ENCODE peak calls at places on chromosomes 4 and X, in four cellular contexts. One of them, this sample, is unnamed.

GRCh38 chrX:101051153-101051548 is 760 bp downstream of the TRMT2B start:
- DNase-seq in CD4-positive, alpha-beta memory T cell: no peak
- DNase-seq in HT1080: no peak
- DNase-seq in activated CD4-positive, alpha-beta T cell treated with anti-CD3 and anti-CD28 coated beads, Interleukin-2, amount 10 ng/mL, durations not matched to agents 7 days and 5 days: no peak
- DNase-seq in this sample: no peak

GRCh38 chr4:17060230-17060629 is 161.8 kb upstream of the LDB2 start:
- DNase-seq in activated CD4-positive, alpha-beta T cell treated with anti-CD3 and anti-CD28 coated beads, Interleukin-2, amount 10 ng/mL, durations not matched to agents 7 days and 5 days: no peak
- DNase-seq in HT1080: no peak
- DNase-seq in CD4-positive, alpha-beta memory T cell: no peak
- DNase-seq in this sample: no peak

GRCh38 chrX:47245156-47245555 is 12.3 kb downstream of the USP11 start:
- DNase-seq in activated CD4-positive, alpha-beta T cell treated with anti-CD3 and anti-CD28 coated beads, Interleukin-2, amount 10 ng/mL, durations not matched to agents 7 days and 5 days: no peak
- DNase-seq in HT1080: no peak
- DNase-seq in CD4-positive, alpha-beta memory T cell: no peak
- DNase-seq in this sample: no peak

GRCh38 chrX:129980043-129980442 is 2.4 kb upstream of the BCORL1 start:
- DNase-seq in activated CD4-positive, alpha-beta T cell treated with anti-CD3 and anti-CD28 coated beads, Interleukin-2, amount 10 ng/mL, durations not matched to agents 7 days and 5 days: no peak
- DNase-seq in CD4-positive, alpha-beta memory T cell: no peak
- DNase-seq in HT1080: no peak
- DNase-seq in this sample: no peak

GRCh38 chr4:122666527-122667245 is 45.8 kb upstream of the IL21 start:
- DNase-seq in CD4-positive, alpha-beta memory T cell: peak; percentile 6
- DNase-seq in HT1080: peak; percentile 95
- DNase-seq in activated CD4-positive, alpha-beta T cell treated with anti-CD3 and anti-CD28 coated beads, Interleukin-2, amount 10 ng/mL, durations not matched to agents 7 days and 5 days: no peak
- DNase-seq in this sample: no peak

GRCh38 chr4:16227462-16227868 is 1.2 kb upstream of the TAPT1 start:
- DNase-seq in CD4-positive, alpha-beta memory T cell: peak; percentile 35
- DNase-seq in HT1080: peak; percentile 15
- DNase-seq in activated CD4-positive, alpha-beta T cell treated with anti-CD3 and anti-CD28 coated beads, Interleukin-2, amount 10 ng/mL, durations not matched to agents 7 days and 5 days: peak; percentile 19
- DNase-seq in this sample: no peak

GRCh38 chr4:39353478-39354177 is 12.5 kb downstream of the RFC1 start:
- DNase-seq in HT1080: peak; percentile 59
- DNase-seq in activated CD4-positive, alpha-beta T cell treated with anti-CD3 and anti-CD28 coated beads, Interleukin-2, amount 10 ng/mL, durations not matched to agents 7 days and 5 days: peak; percentile 50
- DNase-seq in CD4-positive, alpha-beta memory T cell: peak; percentile 70
- DNase-seq in this sample: peak; percentile 45

GRCh38 chrX:13102636-13103035 is 58.2 kb upstream of the FAM9C start:
- DNase-seq in activated CD4-positive, alpha-beta T cell treated with anti-CD3 and anti-CD28 coated beads, Interleukin-2, amount 10 ng/mL, durations not matched to agents 7 days and 5 days: no peak
- DNase-seq in HT1080: no peak
- DNase-seq in CD4-positive, alpha-beta memory T cell: no peak
- DNase-seq in this sample: no peak

GRCh38 chr4:5544762-5545161 is 163.6 kb downstream of the EVC2 start:
- DNase-seq in HT1080: no peak
- DNase-seq in activated CD4-positive, alpha-beta T cell treated with anti-CD3 and anti-CD28 coated beads, Interleukin-2, amount 10 ng/mL, durations not matched to agents 7 days and 5 days: no peak
- DNase-seq in CD4-positive, alpha-beta memory T cell: no peak
- DNase-seq in this sample: no peak

GRCh38 chr4:10085828-10086505 is 30.6 kb downstream of the WDR1 start:
- DNase-seq in activated CD4-positive, alpha-beta T cell treated with anti-CD3 and anti-CD28 coated beads, Interleukin-2, amount 10 ng/mL, durations not matched to agents 7 days and 5 days: no peak
- DNase-seq in HT1080: no peak
- DNase-seq in CD4-positive, alpha-beta memory T cell: no peak
- DNase-seq in this sample: no peak

GRCh38 chr4:10094841-10095240 is 21.8 kb downstream of the WDR1 start:
- DNase-seq in CD4-positive, alpha-beta memory T cell: no peak
- DNase-seq in HT1080: no peak
- DNase-seq in activated CD4-positive, alpha-beta T cell treated with anti-CD3 and anti-CD28 coated beads, Interleukin-2, amount 10 ng/mL, durations not matched to agents 7 days and 5 days: no peak
- DNase-seq in this sample: no peak

GRCh38 chrX:19682712-19683331 is 167.5 kb upstream of the MAP3K15 start:
- DNase-seq in CD4-positive, alpha-beta memory T cell: peak; percentile 89
- DNase-seq in activated CD4-positive, alpha-beta T cell treated with anti-CD3 and anti-CD28 coated beads, Interleukin-2, amount 10 ng/mL, durations not matched to agents 7 days and 5 days: peak; percentile 84
- DNase-seq in HT1080: peak; percentile 84
- DNase-seq in this sample: peak; percentile 77

GRCh38 chrX:154542723-154543424 is 3.8 kb downstream of the G6PD start:
- DNase-seq in HT1080: no peak
- DNase-seq in CD4-positive, alpha-beta memory T cell: no peak
- DNase-seq in activated CD4-positive, alpha-beta T cell treated with anti-CD3 and anti-CD28 coated beads, Interleukin-2, amount 10 ng/mL, durations not matched to agents 7 days and 5 days: no peak
- DNase-seq in this sample: no peak

GRCh38 chrX:74318672-74319071 is 14.7 kb downstream of the ZCCHC13 start:
- DNase-seq in HT1080: no peak
- DNase-seq in CD4-positive, alpha-beta memory T cell: no peak
- DNase-seq in activated CD4-positive, alpha-beta T cell treated with anti-CD3 and anti-CD28 coated beads, Interleukin-2, amount 10 ng/mL, durations not matched to agents 7 days and 5 days: no peak
- DNase-seq in this sample: no peak

GRCh38 chr4:86338521-86338920 is 21.3 kb downstream of the MAPK10 start:
- DNase-seq in activated CD4-positive, alpha-beta T cell treated with anti-CD3 and anti-CD28 coated beads, Interleukin-2, amount 10 ng/mL, durations not matched to agents 7 days and 5 days: no peak
- DNase-seq in HT1080: no peak
- DNase-seq in CD4-positive, alpha-beta memory T cell: no peak
- DNase-seq in this sample: no peak

GRCh38 chr4:30537462-30537861 is 182.7 kb upstream of the PCDH7 start:
- DNase-seq in CD4-positive, alpha-beta memory T cell: no peak
- DNase-seq in activated CD4-positive, alpha-beta T cell treated with anti-CD3 and anti-CD28 coated beads, Interleukin-2, amount 10 ng/mL, durations not matched to agents 7 days and 5 days: no peak
- DNase-seq in HT1080: peak; percentile 94
- DNase-seq in this sample: no peak

GRCh38 chr4:2905544-2905943 is 57.7 kb downstream of the NOP14 start:
- DNase-seq in CD4-positive, alpha-beta memory T cell: no peak
- DNase-seq in activated CD4-positive, alpha-beta T cell treated with anti-CD3 and anti-CD28 coated beads, Interleukin-2, amount 10 ng/mL, durations not matched to agents 7 days and 5 days: no peak
- DNase-seq in HT1080: no peak
- DNase-seq in this sample: no peak

GRCh38 chrX:47498411-47498810 is 15.4 kb upstream of the ZNF41 start:
- DNase-seq in HT1080: no peak
- DNase-seq in activated CD4-positive, alpha-beta T cell treated with anti-CD3 and anti-CD28 coated beads, Interleukin-2, amount 10 ng/mL, durations not matched to agents 7 days and 5 days: no peak
- DNase-seq in CD4-positive, alpha-beta memory T cell: no peak
- DNase-seq in this sample: no peak

GRCh38 chr4:124710911-124711310 is 1.6 kb downstream of the ANKRD50 start:
- DNase-seq in HT1080: no peak
- DNase-seq in CD4-positive, alpha-beta memory T cell: no peak
- DNase-seq in activated CD4-positive, alpha-beta T cell treated with anti-CD3 and anti-CD28 coated beads, Interleukin-2, amount 10 ng/mL, durations not matched to agents 7 days and 5 days: no peak
- DNase-seq in this sample: no peak

GRCh38 chr4:82223715-82224114 is 150.1 kb downstream of the HNRNPD start:
- DNase-seq in activated CD4-positive, alpha-beta T cell treated with anti-CD3 and anti-CD28 coated beads, Interleukin-2, amount 10 ng/mL, durations not matched to agents 7 days and 5 days: peak; percentile 51
- DNase-seq in CD4-positive, alpha-beta memory T cell: peak; percentile 37
- DNase-seq in HT1080: no peak
- DNase-seq in this sample: no peak

GRCh38 chrX:13692771-13693231 is 3.9 kb downstream of the RAB9A start:
- DNase-seq in HT1080: no peak
- DNase-seq in CD4-positive, alpha-beta memory T cell: no peak
- DNase-seq in activated CD4-positive, alpha-beta T cell treated with anti-CD3 and anti-CD28 coated beads, Interleukin-2, amount 10 ng/mL, durations not matched to agents 7 days and 5 days: no peak
- DNase-seq in this sample: no peak

GRCh38 chrX:151419748-151420147 is 22.7 kb downstream of the VMA21 start:
- DNase-seq in activated CD4-positive, alpha-beta T cell treated with anti-CD3 and anti-CD28 coated beads, Interleukin-2, amount 10 ng/mL, durations not matched to agents 7 days and 5 days: no peak
- DNase-seq in CD4-positive, alpha-beta memory T cell: no peak
- DNase-seq in HT1080: no peak
- DNase-seq in this sample: no peak

GRCh38 chr4:54228563-54229501 is at the start of gene PDGFRA:
- DNase-seq in HT1080: no peak
- DNase-seq in activated CD4-positive, alpha-beta T cell treated with anti-CD3 and anti-CD28 coated beads, Interleukin-2, amount 10 ng/mL, durations not matched to agents 7 days and 5 days: no peak
- DNase-seq in CD4-positive, alpha-beta memory T cell: no peak
- DNase-seq in this sample: no peak

GRCh38 chr4:88846232-88846790 is 148.7 kb upstream of the NAP1L5 start:
- DNase-seq in HT1080: peak; percentile 7
- DNase-seq in activated CD4-positive, alpha-beta T cell treated with anti-CD3 and anti-CD28 coated beads, Interleukin-2, amount 10 ng/mL, durations not matched to agents 7 days and 5 days: no peak
- DNase-seq in CD4-positive, alpha-beta memory T cell: no peak
- DNase-seq in this sample: no peak

GRCh38 chrX:24860140-24860539 is 155.6 kb downstream of the ARX start:
- DNase-seq in activated CD4-positive, alpha-beta T cell treated with anti-CD3 and anti-CD28 coated beads, Interleukin-2, amount 10 ng/mL, durations not matched to agents 7 days and 5 days: no peak
- DNase-seq in HT1080: no peak
- DNase-seq in CD4-positive, alpha-beta memory T cell: no peak
- DNase-seq in this sample: no peak

GRCh38 chrX:149453030-149453429 is 52.1 kb downstream of the IDS start:
- DNase-seq in CD4-positive, alpha-beta memory T cell: no peak
- DNase-seq in HT1080: peak; percentile 73
- DNase-seq in activated CD4-positive, alpha-beta T cell treated with anti-CD3 and anti-CD28 coated beads, Interleukin-2, amount 10 ng/mL, durations not matched to agents 7 days and 5 days: no peak
- DNase-seq in this sample: no peak

GRCh38 chr4:133146574-133147198 is 2.4 kb upstream of the PCDH10 start:
- DNase-seq in CD4-positive, alpha-beta memory T cell: no peak
- DNase-seq in HT1080: peak; percentile 39
- DNase-seq in activated CD4-positive, alpha-beta T cell treated with anti-CD3 and anti-CD28 coated beads, Interleukin-2, amount 10 ng/mL, durations not matched to agents 7 days and 5 days: no peak
- DNase-seq in this sample: no peak

GRCh38 chr4:8400641-8401325 is 39.7 kb downstream of the ACOX3 start:
- DNase-seq in CD4-positive, alpha-beta memory T cell: no peak
- DNase-seq in HT1080: no peak
- DNase-seq in activated CD4-positive, alpha-beta T cell treated with anti-CD3 and anti-CD28 coated beads, Interleukin-2, amount 10 ng/mL, durations not matched to agents 7 days and 5 days: no peak
- DNase-seq in this sample: no peak

GRCh38 chr4:5892321-5893012 is 419 bp downstream of the CRMP1 start:
- DNase-seq in HT1080: no peak
- DNase-seq in CD4-positive, alpha-beta memory T cell: no peak
- DNase-seq in activated CD4-positive, alpha-beta T cell treated with anti-CD3 and anti-CD28 coated beads, Interleukin-2, amount 10 ng/mL, durations not matched to agents 7 days and 5 days: no peak
- DNase-seq in this sample: no peak

GRCh38 chr4:80471701-80472100 is 136.2 kb downstream of the CFAP299 start:
- DNase-seq in activated CD4-positive, alpha-beta T cell treated with anti-CD3 and anti-CD28 coated beads, Interleukin-2, amount 10 ng/mL, durations not matched to agents 7 days and 5 days: no peak
- DNase-seq in CD4-positive, alpha-beta memory T cell: no peak
- DNase-seq in HT1080: peak; percentile 27
- DNase-seq in this sample: no peak

GRCh38 chrX:133741303-133741702 is 244.1 kb downstream of the GPC3 start:
- DNase-seq in CD4-positive, alpha-beta memory T cell: no peak
- DNase-seq in HT1080: peak; percentile 2
- DNase-seq in activated CD4-positive, alpha-beta T cell treated with anti-CD3 and anti-CD28 coated beads, Interleukin-2, amount 10 ng/mL, durations not matched to agents 7 days and 5 days: no peak
- DNase-seq in this sample: no peak

GRCh38 chr4:129342820-129343219 is 246.9 kb downstream of the C4orf33 start:
- DNase-seq in CD4-positive, alpha-beta memory T cell: no peak
- DNase-seq in HT1080: peak; percentile 75
- DNase-seq in activated CD4-positive, alpha-beta T cell treated with anti-CD3 and anti-CD28 coated beads, Interleukin-2, amount 10 ng/mL, durations not matched to agents 7 days and 5 days: no peak
- DNase-seq in this sample: no peak

GRCh38 chrX:68710870-68711576 is 63.6 kb downstream of the STARD8 start:
- DNase-seq in HT1080: peak; percentile 26
- DNase-seq in activated CD4-positive, alpha-beta T cell treated with anti-CD3 and anti-CD28 coated beads, Interleukin-2, amount 10 ng/mL, durations not matched to agents 7 days and 5 days: peak; percentile 8
- DNase-seq in CD4-positive, alpha-beta memory T cell: no peak
- DNase-seq in this sample: no peak

GRCh38 chr4:153676984-153677383 is 7.1 kb upstream of the TLR2 start:
- DNase-seq in activated CD4-positive, alpha-beta T cell treated with anti-CD3 and anti-CD28 coated beads, Interleukin-2, amount 10 ng/mL, durations not matched to agents 7 days and 5 days: no peak
- DNase-seq in HT1080: peak; percentile 87
- DNase-seq in CD4-positive, alpha-beta memory T cell: no peak
- DNase-seq in this sample: no peak

GRCh38 chrX:7943600-7944245 is 16.5 kb upstream of the PNPLA4 start:
- DNase-seq in CD4-positive, alpha-beta memory T cell: no peak
- DNase-seq in HT1080: no peak
- DNase-seq in activated CD4-positive, alpha-beta T cell treated with anti-CD3 and anti-CD28 coated beads, Interleukin-2, amount 10 ng/mL, durations not matched to agents 7 days and 5 days: no peak
- DNase-seq in this sample: no peak

This sample was measured in T-helper 2 cell treated with Interferon-gamma antibody and Interleukin-4, amounts not matched to agents 5 μg/mL and 100 μg/mL, for 36 hours.